ENCODE peak calls at places on chromosomes 1 and 21, in five cellular contexts. I, Y, E, L and R are unnamed samples.

GRCh38 chr1:96641292-96641691 is 80.3 kb upstream of the PTBP2 start:
- DNase-seq in I (no peak), Y (peak), E (no peak), L (no peak), R (no peak)

GRCh38 chr1:224751547-224752311 is 135.6 kb downstream of the CNIH3 start:
- DNase-seq in I (no peak), Y (no peak), E (no peak), L (no peak), R (no peak)

GRCh38 chr21:42862774-42863503 is 16.4 kb downstream of the WDR4 start:
- DNase-seq in I (no peak), Y (no peak), E (no peak), L (no peak), R (no peak)

GRCh38 chr1:231678021-231678432 is 51.4 kb downstream of the DISC1 start:
- DNase-seq in I (no peak), Y (peak), E (no peak), L (no peak), R (no peak)

GRCh38 chr1:19066248-19066873 is 109.9 kb upstream of the IFFO2 start:
- DNase-seq in I (no peak), Y (peak), E (no peak), L (no peak), R (no peak)

GRCh38 chr1:29120955-29121485 is 2.7 kb downstream of the TMEM200B start:
- DNase-seq in I (no peak), Y (peak), E (peak), L (peak), R (peak)

GRCh38 chr1:66258404-66259105 is 275.4 kb upstream of the SGIP1 start:
- DNase-seq in I (no peak), Y (no peak), E (no peak), L (no peak), R (no peak)

GRCh38 chr1:2226525-2227340 is 1.4 kb upstream of the SKI start:
- DNase-seq in I (no peak), Y (no peak), E (no peak), L (no peak), R (no peak)

GRCh38 chr1:200714504-200715187 is 24.0 kb upstream of the CAMSAP2 start:
- DNase-seq in I (no peak), Y (no peak), E (no peak), L (no peak), R (no peak)

GRCh38 chr1:172460901-172461315 is 17.0 kb upstream of the PIGC start:
- DNase-seq in I (no peak), Y (peak), E (no peak), L (no peak), R (no peak)

GRCh38 chr1:36359911-36360310 is 25.8 kb downstream of the STK40 start:
- DNase-seq in I (no peak), Y (peak), E (no peak), L (no peak), R (no peak)

GRCh38 chr21:20646431-20646830 is 351.8 kb upstream of the NCAM2 start:
- DNase-seq in I (no peak), Y (no peak), E (no peak), L (no peak), R (no peak)

GRCh38 chr1:205416326-205416725 is 5.5 kb downstream of the LEMD1 start:
- DNase-seq in I (no peak), Y (no peak), E (no peak), L (no peak), R (no peak)

GRCh38 chr1:237670296-237670695 is 220.4 kb downstream of the ZP4 start:
- DNase-seq in I (no peak), Y (no peak), E (no peak), L (no peak), R (no peak)

GRCh38 chr1:58814251-58815068 is 30.6 kb upstream of the JUN start:
- DNase-seq in I (no peak), Y (peak), E (no peak), L (no peak), R (no peak)

GRCh38 chr1:157326173-157326859 is 188.1 kb upstream of the ETV3 start:
- DNase-seq in I (no peak), Y (no peak), E (no peak), L (no peak), R (no peak)

GRCh38 chr21:25845729-25846256 is 111.0 kb downstream of the GABPA start:
- DNase-seq in I (no peak), Y (no peak), E (no peak), L (no peak), R (no peak)

GRCh38 chr1:222010306-222010705 is 268.4 kb upstream of the DUSP10 start:
- DNase-seq in I (no peak), Y (no peak), E (no peak), L (no peak), R (no peak)

GRCh38 chr21:38306407-38306806 is 49.6 kb downstream of the KCNJ15 start:
- DNase-seq in I (no peak), Y (peak), E (no peak), L (no peak), R (no peak)

GRCh38 chr1:10155087-10155712 is 55.2 kb upstream of the KIF1B start:
- DNase-seq in I (no peak), Y (no peak), E (no peak), L (no peak), R (no peak)

GRCh38 chr1:113325039-113325438 is 65.3 kb upstream of the MAGI3 start:
- DNase-seq in I (no peak), Y (peak), E (no peak), L (no peak), R (no peak)

GRCh38 chr21:32096411-32096810 is 182.4 kb downstream of the MIS18A start:
- DNase-seq in I (no peak), Y (no peak), E (no peak), L (no peak), R (no peak)

GRCh38 chr1:225318706-225319575 is 108.9 kb downstream of the LBR start:
- DNase-seq in I (peak), Y (peak), E (no peak), L (no peak), R (no peak)

GRCh38 chr1:171965802-171966201 is 124.5 kb downstream of the DNM3 start:
- DNase-seq in I (no peak), Y (peak), E (no peak), L (no peak), R (no peak)

GRCh38 chr1:201495447-201496295 is 11.3 kb downstream of the CSRP1 start:
- DNase-seq in I (no peak), Y (peak), E (no peak), L (no peak), R (no peak)

GRCh38 chr1:88237026-88237425 is 447.0 kb upstream of the PKN2 start:
- DNase-seq in I (no peak), Y (peak), E (no peak), L (no peak), R (no peak)

GRCh38 chr1:211468595-211468994 is 23.4 kb downstream of the RD3 start:
- DNase-seq in I (no peak), Y (no peak), E (no peak), L (no peak), R (no peak)